ENCODE peak calls at places on chromosome 19, in nine cellular contexts. Q, N, J, P, A, O, L, U and V are unnamed samples. For H3K4me1 and H3K27me3, the result is how much of the 10 kb centered on the place peaks cover.

GRCh38 chr19:39047076-39047475 is 14.7 kb upstream of the FBXO27 start:
- DNase-seq in Q (no peak), N (no peak), J (no peak), P (no peak), A (no peak), O (no peak), L (no peak), U (no peak), V (no peak)

GRCh38 chr19:3338541-3339181 is 27.7 kb upstream of the NFIC start:
- DNase-seq in Q (no peak), N (peak), J (no peak), P (no peak), A (no peak), O (peak), L (peak), U (no peak), V (no peak)

GRCh38 chr19:45768644-45769053 is 403 bp downstream of the SIX5 start:
- DNase-seq in Q (no peak), N (no peak), J (peak), P (peak), A (no peak), O (peak), L (peak), U (peak), V (peak)

GRCh38 chr19:46221981-46222610 is 7.4 kb upstream of the IGFL1 start:
- DNase-seq in Q (peak), N (no peak), J (peak), P (peak), A (no peak), O (no peak), L (no peak), U (peak), V (no peak)

GRCh38 chr19:18895038-18895827 is 725 bp downstream of the CERS1 start:
- DNase-seq in Q (peak), N (no peak), J (peak), P (no peak), A (no peak), O (no peak), L (no peak), U (peak), V (peak)

GRCh38 chr19:42124386-42124901 is 7.8 kb downstream of the POU2F2 start:
- DNase-seq in Q (no peak), N (no peak), J (no peak), P (no peak), A (no peak), O (no peak), L (no peak), U (no peak), V (no peak)

GRCh38 chr19:6105444-6105843 is 4.9 kb downstream of the RFX2 start:
- DNase-seq in Q (no peak), N (no peak), J (no peak), P (no peak), A (no peak), O (no peak), L (no peak), U (no peak), V (no peak)

GRCh38 chr19:39140594-39140993 is 15.0 kb downstream of the PAK4 start:
- DNase-seq in Q (no peak), N (no peak), J (no peak), P (no peak), A (no peak), O (no peak), L (no peak), U (no peak), V (no peak)

GRCh38 chr19:7224205-7224833 is 69.9 kb downstream of the INSR start:
- DNase-seq in Q (no peak), N (peak), J (no peak), P (peak), A (no peak), O (no peak), L (no peak), U (peak), V (no peak)

GRCh38 chr19:40596608-40597328 is 4.4 kb upstream of the LTBP4 start:
- DNase-seq in Q (no peak), N (no peak), J (peak), P (peak), A (no peak), O (no peak), L (no peak), U (peak), V (peak)

GRCh38 chr19:4014541-4015491 is 7.3 kb downstream of the PIAS4 start:
- DNase-seq in Q (no peak), N (peak), J (peak), P (no peak), A (peak), O (peak), L (peak), U (no peak), V (no peak)

GRCh38 chr19:39645800-39646411 is 9.8 kb upstream of the LGALS16 start:
- DNase-seq in Q (no peak), N (no peak), J (peak), P (peak), A (no peak), O (no peak), L (no peak), U (peak), V (no peak)

GRCh38 chr19:1512671-1513491 is at the start of gene ADAMTSL5:
- DNase-seq in Q (no peak), N (peak), J (peak), P (peak), A (no peak), O (peak), L (peak), U (peak), V (peak)

GRCh38 chr19:35872180-35872579 is 3.8 kb downstream of the APLP1 start:
- DNase-seq in Q (no peak), N (no peak), J (no peak), P (no peak), A (no peak), O (no peak), L (no peak), U (no peak), V (no peak)

GRCh38 chr19:31317542-31317941 is 31.7 kb downstream of the TSHZ3 start:
- DNase-seq in Q (no peak), N (no peak), J (no peak), P (no peak), A (no peak), O (no peak), L (no peak), U (no peak), V (no peak)

GRCh38 chr19:2035590-2035991 is 15.5 kb downstream of the MKNK2 start:
- DNase-seq in Q (no peak), N (no peak), J (no peak), P (no peak), A (no peak), O (no peak), L (no peak), U (no peak), V (no peak)

GRCh38 chr19:6699935-6700334 is 20.5 kb downstream of the C3 start:
- DNase-seq in Q (no peak), N (no peak), J (no peak), P (no peak), A (no peak), O (no peak), L (no peak), U (no peak), V (no peak)

GRCh38 chr19:35889370-35890112 is 10.8 kb downstream of the NFKBID start:
- DNase-seq in Q (no peak), N (no peak), J (no peak), P (no peak), A (no peak), O (no peak), L (no peak), U (no peak), V (no peak)

GRCh38 chr19:42985588-42985987 is 40.7 kb downstream of the PSG11 start:
- DNase-seq in Q (no peak), N (no peak), J (no peak), P (peak), A (no peak), O (no peak), L (no peak), U (no peak), V (no peak)

GRCh38 chr19:5961969-5962945 is 15.7 kb downstream of the RANBP3 start:
- DNase-seq in Q (no peak), N (peak), J (peak), P (peak), A (no peak), O (peak), L (peak), U (peak), V (no peak)

GRCh38 chr19:3210347-3211017 is 14.0 kb upstream of the CELF5 start:
- DNase-seq in Q (no peak), N (no peak), J (peak), P (no peak), A (peak), O (peak), L (peak), U (peak), V (peak)

GRCh38 chr19:30374791-30375650 is 2.8 kb downstream of the ZNF536 start:
- DNase-seq in Q (no peak), N (peak), J (peak), P (no peak), A (no peak), O (no peak), L (no peak), U (no peak), V (peak)

GRCh38 chr19:5091576-5092215 is 122.8 kb downstream of the KDM4B start:
- DNase-seq in Q (no peak), N (no peak), J (peak), P (no peak), A (no peak), O (no peak), L (no peak), U (no peak), V (no peak)

GRCh38 chr19:18233224-18233825 is 7.1 kb upstream of the PDE4C start:
- DNase-seq in Q (peak), N (no peak), J (peak), P (peak), A (no peak), O (peak), L (peak), U (peak), V (peak)

GRCh38 chr19:14433454-14434156 is 499 bp downstream of the PKN1 start:
- DNase-seq in Q (peak), N (no peak), J (peak), P (no peak), A (no peak), O (peak), L (peak), U (no peak), V (no peak)

GRCh38 chr19:48253999-48254398 is 1.7 kb downstream of the CARD8 start:
- DNase-seq in Q (no peak), N (no peak), J (no peak), P (no peak), A (no peak), O (no peak), L (no peak), U (no peak), V (no peak)

GRCh38 chr19:18844806-18845329 is 13.1 kb downstream of the UPF1 start:
- DNase-seq in Q (no peak), N (no peak), J (no peak), P (no peak), A (no peak), O (no peak), L (no peak), U (no peak), V (no peak)

GRCh38 chr19:53549354-53549753 is 11.4 kb downstream of the ZNF331 start:
- DNase-seq in Q (no peak), N (no peak), J (peak), P (peak), A (no peak), O (no peak), L (no peak), U (peak), V (no peak)

GRCh38 chr19:4425531-4425930 is 23.1 kb downstream of the CHAF1A start:
- DNase-seq in Q (no peak), N (no peak), J (no peak), P (peak), A (no peak), O (no peak), L (no peak), U (peak), V (no peak)

GRCh38 chr19:52993342-52994178 is 20.2 kb upstream of the ERVV-1 start:
- DNase-seq in Q (peak), N (peak), J (peak), P (peak), A (no peak), O (peak), L (peak), U (peak), V (peak)

GRCh38 chr19:31014668-31015067 is 334.6 kb downstream of the TSHZ3 start:
- DNase-seq in Q (no peak), N (no peak), J (no peak), P (no peak), A (no peak), O (no peak), L (no peak), U (no peak), V (no peak)

GRCh38 chr19:29482855-29483640 is 42.7 kb upstream of the VSTM2B start:
- DNase-seq in Q (no peak), N (no peak), J (no peak), P (no peak), A (no peak), O (no peak), L (no peak), U (no peak), V (no peak)

GRCh38 chr19:2382530-2383222 is 22.6 kb downstream of the TMPRSS9 start:
- DNase-seq in Q (no peak), N (no peak), J (no peak), P (no peak), A (no peak), O (no peak), L (no peak), U (no peak), V (no peak)

GRCh38 chr19:44570984-44571684 is 41.7 kb upstream of the CEACAM20 start:
- DNase-seq in Q (peak), N (peak), J (peak), P (peak), A (peak), O (peak), L (peak), U (peak), V (peak)

GRCh38 chr19:6011794-6012193 is 33.9 kb upstream of the RANBP3 start:
- DNase-seq in Q (no peak), N (no peak), J (no peak), P (peak), A (no peak), O (no peak), L (no peak), U (no peak), V (no peak)

GRCh38 chr19:44623080-44623479 is 9.7 kb downstream of the IGSF23 start:
- DNase-seq in Q (no peak), N (no peak), J (peak), P (peak), A (no peak), O (no peak), L (no peak), U (no peak), V (no peak)

GRCh38 chr19:46147791-46148288 is at the start of gene IGFL2:
- DNase-seq in Q (no peak), N (no peak), J (peak), P (no peak), A (no peak), O (no peak), L (no peak), U (no peak), V (no peak)

GRCh38 chr19:17418710-17419109 is 1.1 kb upstream of the MVB12A start:
- DNase-seq in Q (no peak), N (no peak), J (no peak), P (no peak), A (no peak), O (no peak), L (no peak), U (no peak), V (no peak)

GRCh38 chr19:49556412-49557398 is 23.7 kb downstream of the NOSIP start:
- DNase-seq in Q (no peak), N (no peak), J (no peak), P (no peak), A (no peak), O (peak), L (no peak), U (no peak), V (no peak)

GRCh38 chr19:737591-738093 is 13.3 kb upstream of the MISP start:
- DNase-seq in Q (no peak), N (no peak), J (peak), P (peak), A (peak), O (peak), L (peak), U (peak), V (peak)

GRCh38 chr19:34274827-34275625 is 20.7 kb downstream of the GARRE1 start:
- DNase-seq in Q (peak), N (no peak), J (no peak), P (peak), A (no peak), O (no peak), L (no peak), U (peak), V (no peak)

GRCh38 chr19:34269968-34270621 is 15.7 kb downstream of the GARRE1 start:
- DNase-seq in Q (peak), N (peak), J (peak), P (peak), A (no peak), O (peak), L (peak), U (peak), V (peak)

GRCh38 chr19:34274284-34274826 is 20.0 kb downstream of the GARRE1 start:
- DNase-seq in Q (no peak), N (no peak), J (no peak), P (peak), A (no peak), O (no peak), L (no peak), U (no peak), V (no peak)

GRCh38 chr19:34275705-34276104 is 21.4 kb downstream of the GARRE1 start:
- DNase-seq in Q (no peak), N (no peak), J (no peak), P (no peak), A (no peak), O (no peak), L (no peak), U (no peak), V (no peak)

GRCh38 chr19:34273121-34273845 is 18.9 kb downstream of the GARRE1 start:
- DNase-seq in Q (no peak), N (no peak), J (no peak), P (no peak), A (no peak), O (no peak), L (no peak), U (no peak), V (no peak)
- H3K4me1 ChIP-seq in Q (under half), N (under half), J (under half), P (under half), A (under half), O (half or more), L (half or more), U (under half), V (under half)

GRCh38 chr19:9877775-9878510 is 42.8 kb downstream of the PIN1 start:
- DNase-seq in Q (peak), N (no peak), J (no peak), P (peak), A (no peak), O (no peak), L (no peak), U (peak), V (no peak)
- H3K27me3 ChIP-seq in Q (under half), N (under half), J (under half), P (under half), A (under half), O (under half), L (under half), U (under half), V (under half)

DNA sequence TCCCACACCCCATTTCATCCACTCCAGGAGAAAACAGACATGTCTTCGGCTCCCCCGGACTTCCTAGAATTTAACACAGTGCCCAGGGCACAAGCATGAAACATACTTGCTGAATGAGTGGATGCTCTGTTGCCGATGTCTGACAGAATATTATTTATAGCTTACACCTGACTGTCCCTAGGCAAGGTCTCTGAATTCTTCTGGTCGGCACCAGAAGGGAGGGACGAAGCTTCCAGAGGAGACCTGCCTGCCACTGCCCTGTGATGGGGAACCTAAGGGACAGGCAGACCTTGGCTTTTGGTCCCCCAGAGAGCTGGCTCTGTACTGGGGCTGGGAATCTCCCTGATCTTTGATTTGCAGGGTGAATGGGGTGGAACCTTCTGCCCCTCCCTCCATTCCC is 44.0 kb upstream of the PEG3 start:
- DNase-seq in Q (no peak), N (no peak), J (no peak), P (no peak), A (no peak), O (no peak), L (no peak), U (no peak), V (no peak)
- H3K4me1 ChIP-seq in Q (under half), N (under half), J (under half), P (under half), A (under half), O (under half), L (under half), U (under half), V (under half)

GRCh38 chr19:50723069-50723468 is at the start of gene CLEC11A:
- DNase-seq in Q (no peak), N (no peak), J (peak), P (peak), A (no peak), O (no peak), L (no peak), U (peak), V (no peak)
- H3K27me3 ChIP-seq in Q (half or more), N (under half), J (under half), P (under half), A (under half), O (under half), L (under half), U (under half), V (under half)

DNA sequence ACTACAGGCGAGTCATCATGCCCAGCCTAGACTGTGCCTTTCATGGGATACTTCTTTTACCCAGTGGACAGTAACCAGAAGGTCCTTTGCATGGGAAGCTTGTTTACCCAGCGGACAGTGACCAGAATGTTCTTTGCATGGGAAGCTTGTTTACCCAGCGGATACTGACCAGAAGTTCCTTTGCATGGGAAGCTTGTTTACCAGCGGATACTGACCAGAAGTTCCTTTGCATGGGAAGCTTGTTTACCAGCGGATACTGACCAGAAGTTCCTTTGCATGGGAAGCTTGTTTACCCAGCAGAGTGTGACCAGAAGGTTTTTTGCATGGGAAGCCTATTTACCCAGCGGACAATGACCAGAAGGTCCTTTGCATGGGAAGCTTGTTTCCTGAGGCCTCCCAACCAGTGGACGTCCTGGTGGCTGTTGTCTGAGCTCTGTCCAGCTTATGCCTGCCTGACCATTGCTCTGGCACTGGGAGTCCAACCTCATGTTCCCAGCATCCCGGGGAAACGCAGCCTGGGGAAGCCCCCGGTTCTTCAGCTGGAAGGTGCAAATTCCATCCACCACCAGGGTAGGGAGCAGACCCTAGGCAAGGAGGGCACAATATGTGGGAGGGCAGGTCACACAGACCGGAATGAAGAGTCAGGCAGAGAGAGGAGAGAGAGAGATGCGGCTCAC is 41.6 kb upstream of the PDCD5 start:
- DNase-seq in Q (no peak), N (peak), J (no peak), P (no peak), A (no peak), O (no peak), L (no peak), U (no peak), V (no peak)
- H3K4me1 ChIP-seq in Q (under half), N (under half), J (under half), P (under half), A (under half), O (under half), L (under half), U (under half), V (under half)

DNA sequence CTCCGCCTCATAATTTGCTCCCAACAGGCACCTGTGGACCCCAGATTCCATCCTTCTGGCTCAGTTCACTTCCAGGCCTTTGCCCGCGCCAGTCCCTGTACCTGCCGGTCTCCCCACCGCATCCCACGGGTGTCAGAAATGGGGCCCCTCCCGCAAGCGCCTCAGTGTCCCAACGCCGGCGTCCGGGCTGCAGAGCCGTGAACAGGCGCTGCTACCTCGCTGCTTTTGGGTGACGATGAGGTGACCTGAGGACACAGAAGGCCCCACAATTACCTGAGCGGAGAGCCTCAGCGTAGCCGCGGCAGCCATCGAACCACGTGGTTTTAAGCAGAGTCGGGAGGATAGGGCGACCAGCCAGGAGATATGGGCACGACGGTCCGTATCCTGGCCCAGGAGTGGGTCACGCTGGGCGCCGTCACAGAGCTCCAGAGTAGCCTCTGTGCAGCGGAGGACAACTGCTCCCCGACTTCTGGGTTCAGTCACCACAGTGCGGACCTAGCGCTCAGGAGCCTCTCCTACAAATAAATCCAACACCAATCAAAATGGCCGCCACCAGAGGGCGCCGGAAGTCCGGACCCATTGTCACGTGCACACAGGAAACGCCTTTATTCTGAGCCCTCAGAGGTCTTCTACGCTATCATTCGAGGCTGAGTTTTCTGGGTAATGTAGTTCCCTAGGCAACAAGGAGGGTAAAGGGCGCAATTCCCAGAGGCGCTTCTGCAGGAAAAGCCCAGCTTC is at the start of gene ZNF814:
- DNase-seq in Q (peak), N (peak), J (peak), P (peak), A (peak), O (peak), L (peak), U (peak), V (no peak)
- H3K27me3 ChIP-seq in Q (under half), N (under half), J (under half), P (under half), A (under half), O (under half), L (under half), U (under half), V (under half)